ENCODE peak calls at places on chromosome 5, in four cellular contexts. S is ovary, K is HFFc6, Z is right atrium auricular region. M is an unnamed sample.

GRCh38 chr5:149654893-149655505 is 73.7 kb downstream of the ARHGEF37 start:
- DNase-seq in S (no peak), K (no peak), Z (no peak), M (no peak)

GRCh38 chr5:68015381-68015780 is 200.2 kb upstream of the PIK3R1 start:
- DNase-seq in S (no peak), K (no peak), Z (no peak), M (no peak)

GRCh38 chr5:139417214-139417613 is 13.3 kb upstream of the SPATA24 start:
- DNase-seq in S (peak), K (no peak), Z (no peak), M (no peak)

GRCh38 chr5:80930940-80931339 is 29.2 kb upstream of the RASGRF2 start:
- DNase-seq in S (no peak), K (no peak), Z (no peak), M (no peak)

GRCh38 chr5:10489810-10490426 is 48.2 kb downstream of the ROPN1L start:
- DNase-seq in S (no peak), K (no peak), Z (no peak), M (no peak)

GRCh38 chr5:16700081-16700480 is 83.3 kb upstream of the RETREG1 start:
- DNase-seq in S (no peak), K (no peak), Z (no peak), M (no peak)

GRCh38 chr5:109028608-109029299 is 281.1 kb downstream of the FER start:
- DNase-seq in S (no peak), K (no peak), Z (no peak), M (no peak)

GRCh38 chr5:174750720-174751119 is 26.3 kb downstream of the MSX2 start:
- DNase-seq in S (no peak), K (no peak), Z (no peak), M (no peak)

GRCh38 chr5:32673272-32673671 is 37.8 kb upstream of the NPR3 start:
- DNase-seq in S (no peak), K (no peak), Z (no peak), M (no peak)

GRCh38 chr5:179550511-179551342 is at the start of gene RUFY1:
- DNase-seq in S (peak), K (peak), Z (peak), M (peak)

GRCh38 chr5:14998494-14998893 is 126.9 kb upstream of the ANKH start:
- DNase-seq in S (no peak), K (no peak), Z (no peak), M (no peak)

GRCh38 chr5:16025681-16026080 is 153.9 kb downstream of the MARCHF11 start:
- DNase-seq in S (no peak), K (no peak), Z (no peak), M (no peak)

GRCh38 chr5:59724482-59725392 is 168.8 kb downstream of the PDE4D start:
- DNase-seq in S (no peak), K (peak), Z (no peak), M (no peak)

GRCh38 chr5:154373729-154374179 is 72.0 kb upstream of the SAP30L start:
- DNase-seq in S (no peak), K (no peak), Z (no peak), M (no peak)

GRCh38 chr5:157917909-157918809 is 59.2 kb upstream of the CLINT1 start:
- DNase-seq in S (peak), K (peak), Z (peak), M (no peak)
- TF ChIP-seq CTCF in S (no peak), K (peak), Z (peak), M (peak)

GRCh38 chr5:137712268-137712667 is 23.6 kb downstream of the KLHL3 start:
- DNase-seq in S (no peak), K (no peak), Z (no peak), M (no peak)

GRCh38 chr5:137718611-137719010 is 17.3 kb downstream of the KLHL3 start:
- DNase-seq in S (no peak), K (no peak), Z (no peak), M (no peak)

GRCh38 chr5:137710086-137710485 is 25.8 kb downstream of the KLHL3 start:
- DNase-seq in S (no peak), K (no peak), Z (no peak), M (no peak)

GRCh38 chr5:137714494-137714893 is 21.4 kb downstream of the KLHL3 start:
- DNase-seq in S (no peak), K (no peak), Z (no peak), M (no peak)

GRCh38 chr5:137714931-137715330 is 21.0 kb downstream of the KLHL3 start:
- DNase-seq in S (no peak), K (no peak), Z (no peak), M (no peak)
- TF ChIP-seq CTCF in S (no peak), K (no peak), Z (no peak), M (no peak)

GRCh38 chr5:7857918-7858632 is 7.1 kb upstream of the CFAP90 start:
- DNase-seq in S (no peak), K (no peak), Z (no peak), M (no peak)
- TF ChIP-seq CTCF in S (no peak), K (no peak), Z (no peak), M (no peak)

DNA sequence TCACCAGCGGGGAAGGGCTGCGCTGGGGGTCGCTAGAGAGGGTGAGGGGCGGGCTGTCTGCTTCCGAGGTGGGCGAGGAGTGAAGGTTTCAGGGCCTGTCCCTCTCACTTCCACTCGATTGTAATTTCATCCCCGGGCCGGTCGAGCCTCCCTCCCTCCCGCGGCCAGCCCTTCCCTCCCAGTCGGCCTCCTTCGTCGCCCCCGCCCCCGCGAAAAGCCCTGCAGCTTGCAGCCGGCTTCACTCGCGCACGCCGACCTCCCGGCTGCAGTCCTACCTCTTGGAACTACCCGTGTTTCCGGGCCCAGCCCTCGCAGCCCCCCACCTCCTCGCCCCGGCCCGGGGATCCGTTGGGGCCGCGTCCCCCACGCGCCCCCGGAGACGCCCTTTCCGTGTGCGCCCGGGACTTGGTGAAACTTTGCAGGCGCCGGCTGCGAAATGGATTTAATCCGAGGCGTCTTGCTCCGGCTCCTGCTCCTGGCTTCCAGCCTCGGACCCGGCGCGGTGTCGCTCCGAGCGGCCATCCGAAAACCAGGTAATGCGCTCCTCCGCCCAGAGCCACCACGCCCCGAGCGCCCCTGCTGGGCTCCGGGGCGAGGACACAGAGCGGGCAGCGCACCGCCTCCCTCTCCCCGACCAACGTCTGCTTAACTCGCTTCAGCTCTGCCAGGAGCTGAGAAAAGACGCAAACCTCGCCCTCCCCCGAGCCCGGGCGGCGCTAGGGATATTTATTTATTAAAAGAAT is at the start of gene EGFLAM:
- DNase-seq in S (peak), K (no peak), Z (no peak), M (peak)
- TF ChIP-seq CTCF in S (peak), K (no peak), Z (peak), M (peak)

GRCh38 chr5:75037106-75037505 is 15.3 kb downstream of the GCNT4 start:
- DNase-seq in S (no peak), K (peak), Z (no peak), M (no peak)
- TF ChIP-seq CTCF in S (no peak), K (no peak), Z (no peak), M (no peak)

M was measured in type B pancreatic cell.